ENCODE peak calls at places on chromosomes 3 and 15, in seven cellular contexts. Z is stimulated activated CD4-positive, alpha-beta T cell treated with anti-CD3 and anti-CD28 coated beads, Interleukin-1b, Interleukin-23, amount 100 ng/mL, for 24 hours; M is AG04450; Q is T1000; L is activated T-cell treated with anti-CD3 and anti-CD28 coated beads for 24 hours; O is T-helper 9 cell; A is activated CD8-positive, alpha-beta T cell treated with anti-CD3 and anti-CD28 coated beads for 36 hours. H is an unnamed sample.

GRCh38 chr15:63374686-63375520 is 6.7 kb downstream of the CA12 start:
- DNase-seq in L (no peak), O (no peak), A (peak), M (peak), Z (no peak), Q (peak), H (no peak)

GRCh38 chr3:154749514-154749913 is 319.5 kb upstream of the GPR149 start:
- DNase-seq in L (no peak), O (no peak), M (no peak), A (no peak), Q (no peak), Z (no peak), H (no peak)

GRCh38 chr3:111963424-111963823 is 15.4 kb upstream of the ABHD10 start:
- DNase-seq in O (no peak), Q (no peak), L (no peak), A (no peak), M (no peak), Z (no peak), H (no peak)

GRCh38 chr3:184133840-184134745 is 1.1 kb upstream of the EIF2B5 start:
- DNase-seq in A (peak), L (peak), O (peak), M (no peak), Q (peak), Z (peak), H (peak)

GRCh38 chr15:49645937-49646336 is 25.1 kb downstream of the DTWD1 start:
- DNase-seq in O (no peak), Q (no peak), A (no peak), L (no peak), M (no peak), Z (no peak), H (peak)

GRCh38 chr3:115858995-115859807 is 235.9 kb downstream of the GAP43 start:
- DNase-seq in L (no peak), O (no peak), Q (no peak), A (no peak), Z (no peak), M (no peak), H (no peak)

GRCh38 chr15:78325092-78325843 is 14.9 kb upstream of the CRABP1 start:
- DNase-seq in M (no peak), O (no peak), L (no peak), Z (no peak), Q (no peak), A (no peak), H (no peak)

GRCh38 chr3:14847613-14848541 is 29.1 kb downstream of the FGD5 start:
- DNase-seq in M (no peak), A (peak), L (no peak), Q (no peak), O (no peak), Z (no peak), H (no peak)

GRCh38 chr15:94119923-94120775 is 111.2 kb upstream of the MCTP2 start:
- DNase-seq in O (peak), L (peak), Q (peak), Z (peak), M (peak), A (peak), H (peak)

GRCh38 chr3:42702066-42702951 is at the start of gene HHATL:
- DNase-seq in O (no peak), M (no peak), L (no peak), Q (no peak), A (no peak), Z (no peak), H (no peak)

GRCh38 chr3:194536883-194537637 is 50.3 kb upstream of the ATP13A3 start:
- DNase-seq in Q (no peak), M (no peak), Z (no peak), A (no peak), L (no peak), O (no peak), H (peak)

GRCh38 chr15:75348563-75349350 is 1.9 kb downstream of the NEIL1 start:
- DNase-seq in Z (no peak), A (no peak), L (no peak), M (no peak), Q (no peak), O (no peak), H (no peak)

GRCh38 chr15:74347757-74348250 is 19.6 kb downstream of the CYP11A1 start:
- DNase-seq in A (no peak), Q (no peak), Z (no peak), L (no peak), M (no peak), O (no peak), H (no peak)

GRCh38 chr3:9398715-9399708 is 1.6 kb downstream of the SETD5 start:
- DNase-seq in Q (no peak), Z (no peak), M (no peak), A (peak), O (no peak), L (peak), H (peak)

GRCh38 chr15:64905119-64905831 is 6.4 kb upstream of the ANKDD1A start:
- DNase-seq in Q (peak), Z (peak), L (peak), O (peak), A (peak), M (no peak), H (peak)

GRCh38 chr3:192005989-192006388 is 545.0 kb downstream of the PYDC2 start:
- DNase-seq in Z (no peak), L (no peak), O (no peak), A (no peak), Q (no peak), M (no peak), H (peak)

GRCh38 chr3:161274691-161275298 is 53.7 kb downstream of the NMD3 start:
- DNase-seq in Z (no peak), O (no peak), L (peak), A (peak), M (peak), Q (no peak), H (no peak)

GRCh38 chr15:29393443-29393842 is 123.8 kb upstream of the NSMCE3 start:
- DNase-seq in Q (no peak), Z (no peak), A (no peak), M (no peak), L (no peak), O (no peak), H (no peak)

GRCh38 chr3:151985787-151986430 is 112.5 kb downstream of the SUCNR1 start:
- DNase-seq in A (no peak), L (no peak), Z (no peak), M (no peak), Q (no peak), O (no peak), H (no peak)

GRCh38 chr3:2579206-2579605 is 480.5 kb downstream of the CNTN4 start:
- DNase-seq in Q (no peak), Z (no peak), L (no peak), M (no peak), O (no peak), A (no peak), H (no peak)

GRCh38 chr15:70111203-70112017 is 13.7 kb upstream of the TLE3 start:
- DNase-seq in L (no peak), M (peak), O (no peak), A (no peak), Z (no peak), Q (peak), H (peak)

GRCh38 chr3:36542186-36542585 is 161.9 kb downstream of the STAC start:
- DNase-seq in M (no peak), Z (no peak), L (no peak), Q (no peak), O (no peak), A (no peak), H (no peak)

GRCh38 chr3:119695480-119695879 is 7.3 kb upstream of the CFAP91 start:
- DNase-seq in O (no peak), A (no peak), Q (no peak), Z (no peak), L (no peak), M (no peak), H (no peak)

GRCh38 chr3:134665243-134665642 is 14.4 kb upstream of the KY start:
- DNase-seq in Z (no peak), Q (no peak), O (no peak), A (no peak), M (no peak), L (no peak), H (no peak)

GRCh38 chr3:49378249-49378899 is 20.2 kb upstream of the GPX1 start:
- DNase-seq in M (no peak), O (no peak), A (no peak), Q (no peak), L (no peak), Z (no peak), H (no peak)

GRCh38 chr3:64214002-64214696 is 11.1 kb downstream of the PRICKLE2 start:
- DNase-seq in M (no peak), Z (no peak), A (no peak), L (no peak), O (no peak), Q (no peak), H (no peak)

GRCh38 chr3:197508511-197508910 is 47.3 kb downstream of the BDH1 start:
- DNase-seq in O (no peak), Q (no peak), Z (no peak), L (no peak), M (no peak), A (no peak), H (no peak)

GRCh38 chr3:106401666-106402319 is 533.0 kb upstream of the CBLB start:
- DNase-seq in L (no peak), Z (no peak), Q (no peak), M (no peak), A (no peak), O (no peak), H (no peak)

GRCh38 chr15:41493205-41493901 is at the start of gene ITPKA:
- DNase-seq in O (peak), L (peak), M (peak), Q (peak), A (peak), Z (peak), H (peak)